ENCODE peak calls at places on chromosomes 1 and 21, in five cellular contexts. L, Q, N, A and T are unnamed samples.

GRCh38 chr1:215637041-215637573 is 70.0 kb downstream of the KCTD3 start:
- DNase-seq in L (no peak), Q (no peak), A (no peak), N (no peak), T (no peak)

GRCh38 chr1:38990401-38990745 is 703 bp upstream of the AKIRIN1 start:
- DNase-seq in L (no peak), N (no peak), A (no peak), Q (peak; percentile 78), T (no peak)

GRCh38 chr1:204507317-204508105 is 8.7 kb upstream of the MDM4 start:
- DNase-seq in Q (peak; percentile 83), N (peak; percentile 93), L (no peak), A (peak; percentile 24), T (no peak)

GRCh38 chr1:172453607-172454006 is 9.7 kb upstream of the PIGC start:
- DNase-seq in Q (no peak), A (no peak), N (no peak), L (no peak), T (no peak)

GRCh38 chr1:32971576-32971975 is 7.0 kb upstream of the RNF19B start:
- DNase-seq in A (no peak), Q (no peak), N (no peak), L (no peak), T (no peak)

GRCh38 chr1:78856096-78856495 is 150.4 kb downstream of the ADGRL4 start:
- DNase-seq in L (no peak), A (no peak), Q (no peak), N (no peak), T (no peak)

GRCh38 chr21:14876464-14876863 is 188.3 kb downstream of the NRIP1 start:
- DNase-seq in L (no peak), N (no peak), Q (no peak), A (no peak), T (no peak)

GRCh38 chr1:31549807-31550620 is 26.3 kb upstream of the TINAGL1 start:
- DNase-seq in N (no peak), A (no peak), L (no peak), Q (no peak), T (no peak)

GRCh38 chr1:84930329-84930728 is 37.3 kb upstream of the LPAR3 start:
- DNase-seq in N (no peak), L (no peak), Q (no peak), A (no peak), T (no peak)

GRCh38 chr1:46489638-46490602 is at the start of gene DMBX1:
- DNase-seq in N (no peak), Q (peak; percentile 70), A (no peak), L (no peak), T (no peak)